ENCODE peak calls at places on chromosomes 5 and 9, in eight cellular contexts. S is HCEC 1CT, I is fibroblast of pulmonary artery, V is uterus, P is adipocyte, C is left ventricle myocardium inferior, X is T-helper 1 cell, T is iris pigment epithelial cell. W is an unnamed sample.

GRCh38 chr5:28523416-28523815 is 1485.0 kb upstream of the CDH9 start:
- DNase-seq in S (no peak), I (no peak), V (no peak), P (no peak), C (no peak), X (no peak), T (no peak), W (no peak)

GRCh38 chr9:3179716-3180115 is 335.8 kb upstream of the PUM3 start:
- DNase-seq in S (no peak), I (no peak), V (no peak), P (no peak), C (no peak), X (no peak), T (no peak), W (no peak)

GRCh38 chr5:130032807-130033206 is 128.5 kb downstream of the CHSY3 start:
- DNase-seq in S (no peak), I (no peak), V (no peak), P (no peak), C (no peak), X (no peak), T (no peak), W (peak; percentile 52)

GRCh38 chr5:127870914-127871313 is 167.7 kb downstream of the CCDC192 start:
- DNase-seq in S (no peak), I (peak; percentile 78), V (peak; percentile 47), P (peak; percentile 59), C (peak; percentile 77), X (no peak), T (peak; percentile 46), W (peak; percentile 86)

GRCh38 chr5:19902316-19902934 is 85.6 kb downstream of the CDH18 start:
- DNase-seq in S (no peak), I (peak; percentile 46), V (no peak), P (no peak), C (no peak), X (no peak), T (no peak), W (no peak)

GRCh38 chr5:148443998-148444397 is 60.2 kb downstream of the FBXO38 start:
- DNase-seq in S (peak; percentile 49), I (peak; percentile 84), V (no peak), P (peak; percentile 88), C (no peak), X (peak; percentile 37), T (peak; percentile 62), W (no peak)

GRCh38 chr5:43425965-43426364 is 13.8 kb upstream of the CCL28 start:
- DNase-seq in S (peak; percentile 78), I (peak; percentile 61), V (no peak), P (peak; percentile 54), C (no peak), X (no peak), T (peak; percentile 87), W (no peak)

GRCh38 chr5:68343421-68343826 is 127.9 kb downstream of the PIK3R1 start:
- DNase-seq in S (peak; percentile 75), I (peak; percentile 92), V (peak; percentile 59), P (peak; percentile 84), C (peak; percentile 18), X (peak; percentile 48), T (peak; percentile 94), W (no peak)

GRCh38 chr5:153565822-153566221 is 75.4 kb downstream of the GRIA1 start:
- DNase-seq in S (peak; percentile 95), I (peak; percentile 82), V (no peak), P (peak; percentile 71), C (no peak), X (no peak), T (peak; percentile 95), W (no peak)

GRCh38 chr5:150126199-150126920 is 29.3 kb downstream of the PDGFRB start:
- DNase-seq in S (no peak), I (no peak), V (no peak), P (no peak), C (no peak), X (no peak), T (no peak), W (peak; percentile 13)

GRCh38 chr5:143308726-143309125 is 94.8 kb downstream of the NR3C1 start:
- DNase-seq in S (peak; percentile 37), I (no peak), V (no peak), P (no peak), C (no peak), X (no peak), T (peak; percentile 74), W (no peak)

GRCh38 chr5:63923914-63924313 is 38.3 kb downstream of the HTR1A start:
- DNase-seq in S (no peak), I (no peak), V (no peak), P (no peak), C (no peak), X (no peak), T (no peak), W (no peak)

GRCh38 chr9:22107646-22108045 is 98.5 kb upstream of the CDKN2B start:
- DNase-seq in S (no peak), I (no peak), V (no peak), P (no peak), C (no peak), X (no peak), T (peak; percentile 62), W (no peak)

GRCh38 chr9:942805-943580 is 33.5 kb upstream of the DMRT3 start:
- DNase-seq in S (no peak), I (no peak), V (no peak), P (no peak), C (no peak), X (no peak), T (no peak), W (no peak)

GRCh38 chr9:87441251-87441650 is 56.4 kb upstream of the DAPK1 start:
- DNase-seq in S (peak; percentile 77), I (peak; percentile 12), V (no peak), P (no peak), C (no peak), X (no peak), T (peak; percentile 29), W (no peak)

GRCh38 chr5:102889033-102889432 is 133.9 kb downstream of the PAM start:
- DNase-seq in S (no peak), I (no peak), V (no peak), P (no peak), C (no peak), X (no peak), T (no peak), W (no peak)

GRCh38 chr9:97807681-97808080 is 45.3 kb upstream of the FOXE1 start:
- DNase-seq in S (no peak), I (no peak), V (no peak), P (no peak), C (no peak), X (no peak), T (no peak), W (no peak)

GRCh38 chr9:14906000-14906399 is 4.2 kb downstream of the FREM1 start:
- DNase-seq in S (no peak), I (no peak), V (no peak), P (no peak), C (no peak), X (no peak), T (peak; percentile 46), W (no peak)

GRCh38 chr9:126694206-126695081 is 80.7 kb downstream of the LMX1B start:
- DNase-seq in S (no peak), I (no peak), V (no peak), P (no peak), C (no peak), X (no peak), T (no peak), W (no peak)

GRCh38 chr5:77016962-77017361 is 13.2 kb upstream of the AGGF1 start:
- DNase-seq in S (no peak), I (no peak), V (no peak), P (no peak), C (no peak), X (no peak), T (no peak), W (no peak)

GRCh38 chr9:130996672-130997394 is 12.1 kb upstream of the LAMC3 start:
- DNase-seq in S (no peak), I (no peak), V (no peak), P (no peak), C (no peak), X (no peak), T (no peak), W (no peak)

GRCh38 chr5:88269222-88269771 is 652 bp upstream of the TMEM161B start:
- DNase-seq in S (no peak), I (peak; percentile 28), V (no peak), P (no peak), C (no peak), X (peak; percentile 35), T (no peak), W (no peak)

GRCh38 chr9:80175286-80175906 is 603.6 kb downstream of the TLE4 start:
- DNase-seq in S (peak; percentile 52), I (peak; percentile 60), V (no peak), P (peak; percentile 80), C (no peak), X (peak; percentile 6), T (peak; percentile 51), W (no peak)

GRCh38 chr5:146091881-146092280 is 13.5 kb downstream of the PLAC8L1 start:
- DNase-seq in S (no peak), I (no peak), V (no peak), P (peak; percentile 6), C (no peak), X (no peak), T (no peak), W (no peak)

GRCh38 chr5:176816791-176817272 is 6.5 kb downstream of the UNC5A start:
- DNase-seq in S (no peak), I (no peak), V (no peak), P (no peak), C (no peak), X (no peak), T (no peak), W (no peak)

GRCh38 chr9:64773491-64773931 is 511.5 kb downstream of the FOXD4L5 start:
- DNase-seq in S (no peak), I (no peak), V (no peak), P (peak; percentile 2), C (peak; percentile 13), X (no peak), T (no peak), W (peak; percentile 26)